ENCODE peak calls at places on chromosomes 6 and 20, in eight cellular contexts. J is HCT116; N is A549; O is upper lobe of left lung; R is mucosa of descending colon; Y is CD8-positive, alpha-beta T cell; D is hepatocyte; A is lung. L is an unnamed sample. For H3K4me1, the result is how much of the 10 kb centered on the place peaks cover.

GRCh38 chr6:38099211-38099610 is 279.7 kb downstream of the ZFAND3 start:
- DNase-seq in D (no peak), A (no peak), R (no peak), J (no peak), O (no peak), Y (no peak), N (no peak), L (no peak)

GRCh38 chr6:72787521-72788031 is 165.7 kb downstream of the KCNQ5 start:
- DNase-seq in Y (no peak), N (peak), A (peak), O (peak), J (no peak), R (no peak), D (peak), L (no peak)

GRCh38 chr6:160788806-160789205 is 86.8 kb downstream of the PLG start:
- DNase-seq in D (no peak), A (no peak), R (no peak), N (no peak), Y (no peak), J (no peak), O (no peak), L (no peak)

GRCh38 chr20:4087923-4088322 is 72.6 kb upstream of the RNF24 start:
- DNase-seq in Y (no peak), J (no peak), D (no peak), N (no peak), O (no peak), R (no peak), A (no peak), L (no peak)

GRCh38 chr6:45609141-45609638 is 231.5 kb upstream of the SUPT3H start:
- DNase-seq in J (no peak), D (peak), A (peak), O (peak), R (no peak), N (no peak), Y (no peak), L (no peak)

GRCh38 chr6:32700391-32701040 is 34.1 kb upstream of the HLA-DQB1 start:
- DNase-seq in D (peak), N (peak), A (peak), Y (peak), J (peak), R (peak), O (peak), L (no peak)

GRCh38 chr6:37433657-37434271 is 743 bp downstream of the CMTR1 start:
- DNase-seq in Y (peak), N (peak), J (no peak), D (peak), R (no peak), A (no peak), O (peak), L (peak)

GRCh38 chr20:9140172-9140760 is 71.4 kb downstream of the PLCB4 start:
- DNase-seq in N (no peak), D (no peak), J (no peak), R (no peak), O (no peak), A (no peak), Y (no peak), L (no peak)

GRCh38 chr20:2946988-2947961 is 74.0 kb downstream of the PTPRA start:
- DNase-seq in O (peak), J (no peak), N (peak), D (peak), R (no peak), Y (no peak), A (no peak), L (no peak)

GRCh38 chr20:20083796-20084195 is 31.5 kb downstream of the CFAP61 start:
- DNase-seq in J (peak), R (no peak), O (no peak), D (peak), N (peak), A (no peak), Y (no peak), L (no peak)
- TF ChIP-seq CTCF in J (peak), R (no peak), O (no peak), D (peak), N (peak), A (no peak), Y (peak), L (no peak)

GRCh38 chr6:129695373-129696027 is 14.5 kb downstream of the ARHGAP18 start:
- DNase-seq in D (no peak), J (no peak), N (no peak), O (no peak), A (no peak), R (no peak), Y (no peak), L (no peak)

GRCh38 chr6:129692467-129692866 is 17.5 kb downstream of the ARHGAP18 start:
- DNase-seq in O (no peak), A (no peak), J (no peak), Y (no peak), D (no peak), R (no peak), N (no peak), L (no peak)

GRCh38 chr6:129696028-129696418 is 14.0 kb downstream of the ARHGAP18 start:
- DNase-seq in O (no peak), J (no peak), N (no peak), Y (no peak), D (no peak), A (no peak), R (no peak), L (no peak)

GRCh38 chr6:129691709-129692108 is 18.3 kb downstream of the ARHGAP18 start:
- DNase-seq in A (no peak), J (no peak), O (no peak), D (no peak), R (no peak), N (no peak), Y (no peak), L (no peak)

GRCh38 chr6:129694036-129694435 is 15.9 kb downstream of the ARHGAP18 start:
- DNase-seq in D (no peak), O (no peak), J (no peak), N (no peak), A (no peak), R (no peak), Y (no peak), L (no peak)
- H3K4me1 ChIP-seq in D (under half), O (under half), J (half or more), N (under half), A (under half), R (under half), Y (under half), L (under half)

DNA sequence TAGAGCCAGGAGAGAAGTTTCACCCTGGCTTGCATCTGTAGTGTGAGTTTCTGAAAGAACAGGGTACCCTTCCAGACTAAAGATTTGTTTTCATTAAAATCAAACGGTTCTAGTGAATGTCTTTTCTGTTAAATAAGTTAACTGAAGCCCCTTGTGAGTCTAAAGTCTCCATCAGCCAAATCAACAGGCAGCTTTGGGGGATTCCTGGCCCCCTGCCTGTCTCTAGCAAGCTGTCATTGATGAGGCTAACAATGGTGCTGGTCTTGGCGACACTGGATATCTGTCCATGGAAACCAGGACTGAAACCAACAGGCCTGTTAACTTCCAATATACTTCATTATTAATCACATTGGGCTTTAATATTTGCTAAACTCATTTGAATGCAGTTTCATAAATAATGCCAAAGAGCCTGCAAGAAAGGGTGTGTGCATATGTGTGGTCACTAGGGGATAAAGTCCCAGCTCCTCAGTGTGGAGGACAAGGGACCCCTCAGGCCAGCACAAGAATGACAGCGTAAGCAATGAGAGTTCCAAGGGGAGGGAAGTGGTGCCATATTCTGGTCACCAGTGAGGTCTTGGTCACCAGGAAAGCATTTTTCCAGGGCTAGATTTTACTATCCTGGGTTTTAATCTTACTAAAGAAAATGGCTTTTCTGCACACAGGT is 9.1 kb upstream of the RNF182 start:
- DNase-seq in D (no peak), N (no peak), A (no peak), J (no peak), O (no peak), Y (no peak), R (no peak), L (no peak)
- TF ChIP-seq CTCF in D (no peak), N (no peak), A (no peak), J (no peak), O (no peak), Y (no peak), R (no peak), L (no peak)

DNA sequence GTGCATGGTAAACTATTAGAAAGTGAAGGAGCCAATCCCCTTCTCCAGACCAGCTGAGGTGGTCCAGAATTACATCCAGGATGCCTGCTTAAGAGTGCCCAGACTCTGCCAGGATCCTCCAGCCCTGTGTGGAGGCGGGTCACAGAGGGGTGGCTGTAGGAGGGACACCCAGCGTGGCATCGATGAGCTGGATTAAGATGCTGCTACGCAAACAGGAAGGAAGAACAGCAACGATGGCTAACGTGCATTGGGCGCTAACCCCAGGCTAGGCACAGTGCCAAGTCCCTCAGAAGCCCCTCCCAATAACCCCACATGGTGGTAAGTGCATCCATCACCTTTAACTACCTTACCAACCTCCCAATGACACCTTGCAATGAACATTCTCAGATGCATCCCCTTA is 63.9 kb upstream of the MRPS10 start:
- DNase-seq in N (no peak), O (no peak), D (no peak), A (no peak), R (no peak), Y (peak), J (no peak), L (no peak)
- H3K4me1 ChIP-seq in N (under half), O (under half), D (under half), A (under half), R (under half), Y (half or more), J (under half), L (under half)

DNA sequence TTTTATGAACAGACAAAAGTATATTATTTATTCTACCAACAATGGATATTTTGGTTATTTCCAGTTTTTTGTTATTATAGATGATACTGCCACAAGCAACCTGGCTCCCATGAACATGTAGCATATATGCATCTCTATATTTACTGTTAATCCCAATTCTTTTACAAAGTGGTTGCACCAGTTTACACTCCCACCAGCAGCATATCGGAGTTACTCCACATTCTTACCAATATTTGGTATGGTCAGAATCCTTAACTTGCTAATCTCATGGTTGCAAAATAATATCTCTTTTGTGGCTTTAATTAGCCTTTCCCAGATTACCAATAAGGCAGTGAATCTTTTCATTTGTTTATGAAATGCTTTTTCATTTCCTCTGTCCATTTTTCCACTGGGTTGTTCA is 137.6 kb upstream of the CDYL start:
- DNase-seq in O (no peak), A (no peak), J (no peak), N (no peak), Y (no peak), R (no peak), D (no peak), L (no peak)
- TF ChIP-seq CTCF in O (no peak), A (no peak), J (no peak), N (no peak), Y (no peak), R (no peak), D (no peak), L (no peak)

GRCh38 chr20:35476288-35476687 is 20.9 kb downstream of the CEP250 start:
- DNase-seq in A (no peak), J (no peak), Y (no peak), R (no peak), N (no peak), D (no peak), O (no peak), L (no peak)
- H3K4me1 ChIP-seq in A (under half), J (under half), Y (under half), R (under half), N (under half), D (under half), O (under half), L (under half)

DNA sequence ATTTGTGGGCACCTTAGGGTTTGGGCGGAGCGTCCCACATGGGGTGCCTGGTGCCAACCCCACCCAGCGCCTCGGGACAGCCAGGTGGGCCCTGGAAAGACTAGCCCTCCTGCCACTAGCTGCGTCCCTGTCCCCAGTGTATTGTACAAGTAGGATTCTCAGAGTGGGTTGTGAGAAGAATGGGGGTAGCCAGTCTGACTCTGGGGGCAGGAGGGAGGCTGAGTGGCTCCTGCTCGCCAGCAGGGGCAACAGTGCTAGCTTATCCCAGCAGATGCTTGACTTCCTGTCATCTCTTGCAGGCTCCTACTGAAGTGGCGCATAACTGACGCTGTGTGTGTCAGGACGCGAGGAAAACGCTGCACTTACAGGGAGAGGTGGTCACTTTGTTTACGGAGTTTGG is 9.3 kb downstream of the PSMA7 start:
- DNase-seq in N (no peak), D (no peak), J (no peak), R (no peak), Y (no peak), A (no peak), O (no peak), L (no peak)
- TF ChIP-seq CTCF in N (no peak), D (no peak), J (no peak), R (no peak), Y (no peak), A (no peak), O (no peak), L (no peak)

GRCh38 chr20:49941456-49941855 is 5.3 kb downstream of the RNF114 start:
- DNase-seq in D (no peak), O (no peak), A (no peak), R (no peak), J (no peak), N (no peak), Y (no peak), L (peak)
- H3K4me1 ChIP-seq in D (under half), O (under half), A (under half), R (under half), J (under half), N (under half), Y (under half), L (under half)

GRCh38 chr20:51426879-51427624 is 115.5 kb downstream of the NFATC2 start:
- DNase-seq in J (no peak), R (no peak), Y (no peak), N (no peak), A (no peak), O (no peak), D (no peak), L (no peak)
- TF ChIP-seq CTCF in J (no peak), R (no peak), Y (no peak), N (no peak), A (no peak), O (no peak), D (no peak), L (no peak)